ENCODE peak calls at places on chromosomes 6 and 20, in nine cellular contexts. Y is adrenal gland; W is stimulated activated naive B cell treated with anti-CD40 and anti-IgM and Interleukin-4, amounts not matched to agents 10 μg/mL and 1 μg/mL and 100 μg/mL, for 72 hours; M is activated gamma-delta T cell; L is nephron progenitor cell; U is Kasumi-1; F is activated CD4-positive, CD25-positive, alpha-beta regulatory T cell treated with anti-CD3 and anti-CD28 coated beads, Interleukin-2, amount 50 U/mL, for 72 hours; V is progenitor cell of endocrine pancreas; N is NAMALWA. B is an unnamed sample.

GRCh38 chr6:168302534-168302933 is 17.0 kb downstream of the DACT2 start:
- DNase-seq in Y (no peak), W (no peak), M (no peak), L (no peak), U (no peak), F (no peak), V (no peak), N (no peak), B (no peak)

GRCh38 chr6:39930540-39930939 is 3.7 kb downstream of the MOCS1 start:
- DNase-seq in Y (no peak), W (no peak), M (no peak), L (no peak), U (no peak), F (no peak), V (no peak), N (no peak), B (no peak)

GRCh38 chr20:52484438-52484837 is 292.9 kb upstream of the ZFP64 start:
- DNase-seq in Y (no peak), W (no peak), M (no peak), L (no peak), U (no peak), F (no peak), V (no peak), N (no peak), B (no peak)

GRCh38 chr6:162887981-162888689 is 160.4 kb downstream of the PACRG start:
- DNase-seq in Y (peak), W (no peak), M (no peak), L (no peak), U (no peak), F (no peak), V (no peak), N (no peak), B (no peak)

GRCh38 chr6:169172946-169173345 is 80.7 kb downstream of the THBS2 start:
- DNase-seq in Y (peak), W (no peak), M (no peak), L (no peak), U (peak), F (no peak), V (no peak), N (no peak), B (no peak)

GRCh38 chr20:3189561-3190131 is 14.8 kb downstream of the DDRGK1 start:
- DNase-seq in Y (no peak), W (no peak), M (no peak), L (no peak), U (no peak), F (no peak), V (no peak), N (no peak), B (no peak)

GRCh38 chr6:122789862-122790739 is 1.0 kb downstream of the SMPDL3A start:
- DNase-seq in Y (peak), W (peak), M (no peak), L (peak), U (peak), F (no peak), V (no peak), N (peak), B (no peak)

GRCh38 chr20:32969356-32970114 is 34.7 kb downstream of the SUN5 start:
- DNase-seq in Y (peak), W (no peak), M (no peak), L (no peak), U (no peak), F (no peak), V (no peak), N (no peak), B (no peak)

GRCh38 chr6:13384506-13384905 is 56.2 kb upstream of the TBC1D7 start:
- DNase-seq in Y (peak), W (no peak), M (no peak), L (no peak), U (no peak), F (no peak), V (no peak), N (no peak), B (no peak)

GRCh38 chr6:138517635-138518034 is 18.3 kb upstream of the NHSL1 start:
- DNase-seq in Y (peak), W (peak), M (no peak), L (no peak), U (peak), F (peak), V (no peak), N (peak), B (no peak)

B was measured in GOT3.